ENCODE peak calls at places on chromosomes 7 and 10, in five cellular contexts. R, N, M, K and J are unnamed samples.

GRCh38 chr10:73586583-73586984 is 4.6 kb downstream of the USP54 start:
- DNase-seq in R (no peak), N (no peak), M (no peak), K (peak), J (no peak)

GRCh38 chr10:132970641-132971438 is 28.5 kb upstream of the CFAP46 start:
- DNase-seq in R (peak), N (no peak), M (peak), K (no peak), J (peak)

GRCh38 chr7:85995101-85995500 is 648.6 kb upstream of the GRM3 start:
- DNase-seq in R (no peak), N (no peak), M (no peak), K (no peak), J (no peak)

GRCh38 chr7:159143780-159144755 is 599 bp downstream of the VIPR2 start:
- DNase-seq in R (peak), N (peak), M (peak), K (peak), J (no peak)

GRCh38 chr7:47534322-47535032 is 47.4 kb downstream of the TNS3 start:
- DNase-seq in R (no peak), N (no peak), M (no peak), K (no peak), J (no peak)

GRCh38 chr10:127021771-127022170 is 116.5 kb downstream of the DOCK1 start:
- DNase-seq in R (no peak), N (no peak), M (no peak), K (no peak), J (no peak)

GRCh38 chr10:133104076-133104965 is 16.6 kb downstream of the ADGRA1 start:
- DNase-seq in R (no peak), N (no peak), M (no peak), K (no peak), J (no peak)

GRCh38 chr7:1611708-1612241 is 41.9 kb upstream of the PSMG3 start:
- DNase-seq in R (no peak), N (peak), M (peak), K (no peak), J (no peak)

GRCh38 chr10:87503892-87504291 is 801 bp upstream of the MINPP1 start:
- DNase-seq in R (no peak), N (no peak), M (no peak), K (no peak), J (no peak)

GRCh38 chr10:28719789-28720436 is 42.6 kb downstream of the BAMBI start:
- DNase-seq in R (no peak), N (no peak), M (no peak), K (no peak), J (peak)

GRCh38 chr7:129790136-129790535 is 162.6 kb downstream of the UBE2H start:
- DNase-seq in R (no peak), N (no peak), M (no peak), K (no peak), J (no peak)

GRCh38 chr7:92765725-92766124 is 70.6 kb downstream of the CDK6 start:
- DNase-seq in R (no peak), N (no peak), M (no peak), K (no peak), J (no peak)

GRCh38 chr10:100520811-100521210 is 1.1 kb upstream of the SEC31B start:
- DNase-seq in R (no peak), N (no peak), M (no peak), K (no peak), J (no peak)

GRCh38 chr7:138829335-138829734 is 31.3 kb upstream of the ATP6V0A4 start:
- DNase-seq in R (no peak), N (no peak), M (no peak), K (no peak), J (no peak)

GRCh38 chr10:90621577-90621976 is 236.3 kb downstream of the HTR7 start:
- DNase-seq in R (no peak), N (no peak), M (no peak), K (no peak), J (no peak)

GRCh38 chr10:86397120-86397519 is 30.5 kb upstream of the GRID1 start:
- DNase-seq in R (no peak), N (peak), M (no peak), K (no peak), J (no peak)

GRCh38 chr7:139471740-139472353 is 11.6 kb downstream of the KLRG2 start:
- DNase-seq in R (no peak), N (no peak), M (no peak), K (no peak), J (no peak)

GRCh38 chr7:18450021-18450420 is 45.5 kb upstream of the HDAC9 start:
- DNase-seq in R (no peak), N (no peak), M (no peak), K (no peak), J (no peak)

GRCh38 chr7:94939393-94939792 is 32.0 kb downstream of the PPP1R9A start:
- DNase-seq in R (no peak), N (no peak), M (no peak), K (no peak), J (no peak)

GRCh38 chr10:35058134-35058533 is 32.0 kb downstream of the CUL2 start:
- DNase-seq in R (no peak), N (no peak), M (no peak), K (no peak), J (no peak)

GRCh38 chr10:103834436-103835095 is 20.8 kb downstream of the SH3PXD2A start:
- DNase-seq in R (no peak), N (no peak), M (no peak), K (no peak), J (no peak)

GRCh38 chr10:88116491-88116890 is 253.1 kb downstream of the PTEN start:
- DNase-seq in R (no peak), N (no peak), M (no peak), K (no peak), J (no peak)

GRCh38 chr10:105734479-105734878 is 1093.4 kb downstream of the SORCS3 start:
- DNase-seq in R (no peak), N (no peak), M (no peak), K (no peak), J (no peak)

GRCh38 chr7:113197274-113197673 is 78.9 kb upstream of the SMIM30 start:
- DNase-seq in R (no peak), N (no peak), M (no peak), K (no peak), J (no peak)

GRCh38 chr7:98213296-98213873 is 2.1 kb downstream of the BHLHA15 start:
- DNase-seq in R (no peak), N (no peak), M (peak), K (no peak), J (peak)

GRCh38 chr10:119441921-119442757 is 100.4 kb downstream of the RGS10 start:
- DNase-seq in R (no peak), N (no peak), M (no peak), K (no peak), J (peak)
- TF ChIP-seq CTCF in R (no peak), N (no peak), M (no peak), K (no peak), J (no peak)

GRCh38 chr7:78444267-78444666 is 645.7 kb downstream of the PHTF2 start:
- DNase-seq in R (no peak), N (no peak), M (no peak), K (no peak), J (no peak)

GRCh38 chr7:78438433-78438832 is 639.9 kb downstream of the PHTF2 start:
- DNase-seq in R (no peak), N (no peak), M (no peak), K (no peak), J (no peak)

GRCh38 chr7:78443811-78444210 is 645.2 kb downstream of the PHTF2 start:
- DNase-seq in R (no peak), N (no peak), M (no peak), K (no peak), J (no peak)

GRCh38 chr7:78437118-78437517 is 638.5 kb downstream of the PHTF2 start:
- DNase-seq in R (no peak), N (no peak), M (no peak), K (no peak), J (no peak)

GRCh38 chr7:78441737-78442136 is 643.2 kb downstream of the PHTF2 start:
- DNase-seq in R (no peak), N (no peak), M (no peak), K (no peak), J (no peak)
- TF ChIP-seq CTCF in R (no peak), N (no peak), M (no peak), K (no peak), J (no peak)

DNA sequence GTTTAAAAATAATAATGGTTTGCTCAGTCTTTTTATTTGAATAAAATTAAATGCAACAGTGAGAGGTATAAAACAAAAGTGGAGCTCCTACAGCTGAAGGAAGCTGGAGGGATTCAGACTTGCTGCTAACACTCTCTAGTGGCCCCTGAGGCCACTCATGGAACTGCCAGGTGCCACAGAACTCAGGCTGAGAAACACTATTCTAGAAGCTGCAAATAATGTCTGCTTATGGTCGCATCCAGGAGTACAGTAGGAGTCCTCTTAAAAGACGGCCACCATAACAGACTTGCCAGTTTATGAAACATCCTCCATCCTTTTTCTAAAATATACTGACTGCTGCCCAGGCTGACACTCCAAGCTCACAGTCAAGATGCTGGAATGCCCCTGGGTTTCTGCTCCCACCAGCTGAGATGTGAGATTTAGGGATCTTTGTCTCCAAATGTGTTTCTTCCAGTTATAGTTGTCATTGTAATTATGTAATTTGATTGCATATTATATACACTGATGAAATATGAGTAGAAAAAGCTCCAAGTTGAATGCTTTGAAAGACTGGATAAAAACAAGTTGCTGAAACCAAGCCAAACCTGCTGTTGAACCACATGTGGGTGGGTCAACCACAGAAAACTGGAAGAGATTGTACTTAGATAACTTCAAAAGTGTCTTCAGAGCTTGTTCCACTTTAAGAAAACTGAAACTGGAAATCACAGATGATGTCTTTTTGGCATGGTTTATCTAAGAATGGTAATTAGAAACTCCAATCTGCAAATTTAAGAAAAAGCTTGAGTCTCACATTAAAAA is 213.7 kb upstream of the AOAH start:
- DNase-seq in R (no peak), N (no peak), M (no peak), K (no peak), J (no peak)
- TF ChIP-seq CTCF in R (no peak), N (no peak), M (no peak), K (no peak), J (no peak)

DNA sequence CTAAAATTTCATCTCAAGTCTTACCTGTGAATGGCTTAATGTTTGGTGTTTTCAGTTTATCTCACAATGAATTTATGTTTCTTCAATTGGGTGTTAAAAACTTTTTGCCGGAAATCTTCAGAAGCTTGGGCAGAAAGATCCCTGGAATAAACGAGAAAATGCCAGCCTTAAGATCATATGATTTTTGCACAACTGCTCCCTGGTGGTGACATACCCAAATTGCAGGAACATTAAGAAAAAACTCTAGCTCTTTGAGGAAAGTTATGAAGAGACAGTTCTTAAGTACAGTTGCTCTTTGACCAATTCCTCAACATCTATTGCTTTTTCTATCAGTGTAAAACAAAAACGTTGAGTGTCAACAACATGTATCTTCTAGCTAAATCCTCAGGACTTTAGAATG is 48.2 kb upstream of the CREB5 start:
- DNase-seq in R (no peak), N (no peak), M (no peak), K (no peak), J (no peak)
- TF ChIP-seq CTCF in R (no peak), N (peak), M (peak), K (no peak), J (no peak)

GRCh38 chr7:29143698-29144203 is 2.6 kb downstream of the CPVL start:
- DNase-seq in R (no peak), N (no peak), M (no peak), K (no peak), J (no peak)

GRCh38 chr7:29146082-29146706 is at the start of gene CPVL:
- DNase-seq in R (peak), N (no peak), M (peak), K (peak), J (peak)

GRCh38 chr7:29145553-29146081 is 720 bp downstream of the CPVL start:
- DNase-seq in R (no peak), N (no peak), M (no peak), K (no peak), J (no peak)

GRCh38 chr7:29147821-29148220 is 1.5 kb upstream of the CPVL start:
- DNase-seq in R (peak), N (no peak), M (no peak), K (no peak), J (no peak)

DNA sequence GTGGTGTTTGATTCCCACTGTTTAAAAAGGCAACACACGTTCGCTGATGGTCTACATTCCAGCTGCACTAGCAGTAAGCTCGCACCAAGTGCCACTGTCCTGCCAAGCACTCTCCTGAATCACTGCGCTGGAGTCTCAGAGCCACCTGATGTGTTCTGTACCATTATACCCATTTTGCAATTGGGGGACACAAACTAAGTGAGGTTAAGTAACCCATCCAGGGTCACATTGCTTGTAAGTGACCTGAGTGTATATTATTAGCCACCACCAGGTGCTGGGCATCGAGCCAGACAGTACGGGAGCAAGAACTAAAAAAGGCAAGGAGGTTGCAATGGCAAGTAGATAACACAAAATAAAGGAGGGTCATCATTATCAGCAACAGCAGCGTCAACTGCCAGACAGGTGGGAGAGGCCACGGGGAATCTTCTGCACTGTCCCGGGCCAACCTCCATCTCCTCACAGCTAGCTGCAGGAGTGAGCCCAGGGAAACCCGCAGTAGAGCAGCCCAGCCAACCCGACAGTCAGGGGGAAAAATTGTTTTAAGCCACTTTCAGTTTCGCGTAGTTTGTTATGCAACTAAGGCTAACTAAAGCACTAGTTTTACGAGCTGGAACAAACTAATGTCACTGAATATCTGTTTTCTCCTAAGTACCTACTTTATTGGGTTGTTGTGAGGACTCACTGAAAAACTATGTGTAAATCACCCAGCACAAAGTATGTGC is 712 bp upstream of the CPVL start:
- DNase-seq in R (peak), N (no peak), M (no peak), K (no peak), J (peak)
- TF ChIP-seq CTCF in R (peak), N (no peak), M (peak), K (no peak), J (no peak)

GRCh38 chr10:97732052-97732359 is 4.9 kb upstream of the ZFYVE27 start:
- DNase-seq in R (no peak), N (no peak), M (no peak), K (no peak), J (no peak)
- TF ChIP-seq CTCF in R (peak), N (no peak), M (no peak), K (no peak), J (no peak)